ENCODE peak calls at places on chromosome X, in five cellular contexts. N is uterus, P is ovary, C is heart left ventricle, T is mesendoderm. H is an unnamed sample.
A peak's percentile ranks its signal among the peaks of the same experiment; 100 is the strongest.

GRCh38 chrX:143669395-143669794 is 33.5 kb upstream of the SLITRK4 start:
- DNase-seq in P (no peak), C (no peak), T (peak; percentile 17), N (no peak), H (no peak)

GRCh38 chrX:50431623-50432022 is 39.0 kb downstream of the DGKK start:
- DNase-seq in C (no peak), P (no peak), N (no peak), T (no peak), H (no peak)

GRCh38 chrX:76029385-76029784 is 143.5 kb upstream of the PBDC1 start:
- DNase-seq in P (no peak), T (no peak), N (no peak), C (no peak), H (no peak)

GRCh38 chrX:118350221-118350620 is 4.3 kb downstream of the WDR44 start:
- DNase-seq in N (no peak), C (no peak), T (no peak), P (no peak), H (no peak)

GRCh38 chrX:136353519-136354095 is 52.8 kb downstream of the ADGRG4 start:
- DNase-seq in C (no peak), N (no peak), T (no peak), P (no peak), H (no peak)

GRCh38 chrX:63363788-63364187 is 12.7 kb upstream of the SPIN4 start:
- DNase-seq in C (no peak), P (no peak), T (no peak), N (no peak), H (no peak)

GRCh38 chrX:18938710-18939109 is 45.2 kb downstream of the PHKA2 start:
- DNase-seq in T (no peak), N (no peak), C (no peak), P (no peak), H (no peak)

GRCh38 chrX:9928083-9928482 is 39.1 kb upstream of the CLDN34 start:
- DNase-seq in N (no peak), T (peak; percentile 89), P (no peak), C (no peak), H (peak; percentile 89)

GRCh38 chrX:66203114-66203513 is 39.1 kb downstream of the HEPH start:
- DNase-seq in N (no peak), T (no peak), C (no peak), P (no peak), H (no peak)

GRCh38 chrX:135345328-135345645 is 36.0 kb downstream of the ETDC start:
- DNase-seq in N (peak; percentile 47), P (peak; percentile 63), T (no peak), C (peak; percentile 52), H (no peak)

GRCh38 chrX:120419465-120419864 is 49.6 kb downstream of the LAMP2 start:
- DNase-seq in N (no peak), P (no peak), T (no peak), C (no peak), H (no peak)

GRCh38 chrX:64192040-64192439 is 13.5 kb downstream of the AMER1 start:
- DNase-seq in C (no peak), T (no peak), P (no peak), N (no peak), H (peak; percentile 2)

GRCh38 chrX:24513416-24513815 is 48.3 kb downstream of the PDK3 start:
- DNase-seq in T (no peak), P (no peak), C (no peak), N (no peak), H (no peak)

GRCh38 chrX:154437398-154437752 is 421 bp downstream of the GDI1 start:
- DNase-seq in P (no peak), T (no peak), C (no peak), N (no peak), H (no peak)
- H3K4me3 ChIP-seq in P (peak overlapping the region; percentile 64), T (peak overlapping the region; percentile 68), C (peak overlapping the region; percentile 60), N (peak overlapping the region; percentile 82), H (peak overlapping the region; percentile 84)

DNA sequence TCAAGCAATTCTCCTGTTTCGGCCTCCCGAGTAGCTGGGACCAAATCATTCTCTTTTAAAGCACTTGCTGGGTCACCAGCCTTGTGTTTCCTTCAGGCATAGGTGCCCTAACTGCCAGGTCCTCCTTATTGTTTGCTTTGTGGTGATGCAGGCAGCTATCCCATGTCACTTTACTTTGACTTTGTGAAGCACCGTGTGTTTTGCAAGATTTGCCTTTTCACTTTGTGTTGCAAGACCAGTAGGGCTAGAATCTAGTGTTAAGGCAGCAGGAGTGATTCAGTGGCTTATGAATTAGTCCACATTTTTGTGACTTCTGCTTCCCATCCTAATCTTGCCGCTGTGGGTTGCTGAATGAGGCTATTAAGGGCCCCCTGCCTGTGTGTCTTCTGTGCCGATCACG is 20.2 kb downstream of the SYAP1 start:
- DNase-seq in P (no peak), C (no peak), T (no peak), N (no peak), H (no peak)
- H3K36me3 ChIP-seq in P (no peaks in the 10 kb centered on the region), C (peaks cover 77% of the 10 kb centered on the region), T (peaks cover 3% of the 10 kb centered on the region), N (no peaks in the 10 kb centered on the region), H (peaks cover 40% of the 10 kb centered on the region)

GRCh38 chrX:69197690-69198089 is 32.4 kb upstream of the PJA1 start:
- DNase-seq in N (no peak), T (no peak), P (no peak), C (no peak), H (no peak)
- H3K4me3 ChIP-seq in N (no peak overlapping the region), T (no peak overlapping the region), P (no peak overlapping the region), C (no peak overlapping the region), H (no peak overlapping the region)

DNA sequence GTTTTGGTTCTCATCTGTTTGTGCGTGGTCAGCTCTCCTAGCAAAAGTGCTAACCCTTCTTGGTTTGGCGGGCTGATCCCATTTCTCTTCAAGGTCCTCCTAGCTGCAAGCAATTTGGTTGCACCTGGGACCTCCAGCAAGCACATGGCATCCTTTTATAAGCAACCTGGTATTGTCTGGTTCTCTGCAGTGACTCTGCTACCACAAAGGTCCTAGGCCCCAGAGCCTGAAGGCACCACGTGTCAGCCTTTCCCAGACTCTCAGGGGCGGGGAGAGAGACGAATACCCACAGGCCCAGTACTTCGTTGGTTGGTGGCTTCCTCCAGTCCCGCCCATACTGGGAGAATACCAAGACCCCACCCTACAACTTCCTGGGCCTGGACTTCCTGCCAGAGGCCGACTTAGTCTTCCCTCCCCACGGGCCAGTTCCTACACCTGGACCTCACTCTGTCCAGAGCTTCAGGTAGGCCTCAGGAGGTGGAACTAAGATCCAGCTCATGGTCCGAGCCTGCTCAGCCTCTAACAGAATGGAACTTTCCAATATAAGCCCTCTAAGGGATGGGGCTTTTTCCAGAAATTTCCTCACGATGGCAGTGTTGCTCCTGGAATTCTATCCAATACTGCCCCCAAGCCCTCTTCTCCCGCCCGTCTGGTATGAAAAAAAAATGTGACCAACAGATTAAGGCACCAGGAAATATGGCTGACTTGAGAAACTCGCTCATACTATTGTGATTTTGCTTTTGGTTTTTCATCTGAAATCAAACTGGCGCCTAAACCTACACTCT is 192.5 kb upstream of the STK26 start:
- DNase-seq in T (peak; percentile 98), N (peak; percentile 64), P (peak; percentile 79), C (peak; percentile 78), H (peak; percentile 52)
- H3K36me3 ChIP-seq in T (no peaks in the 10 kb centered on the region), N (no peaks in the 10 kb centered on the region), P (no peaks in the 10 kb centered on the region), C (no peaks in the 10 kb centered on the region), H (peaks cover 4% of the 10 kb centered on the region)

GRCh38 chrX:17464196-17464595 is 89.2 kb downstream of the NHS start:
- DNase-seq in T (peak; percentile 44), P (no peak), C (no peak), N (no peak), H (no peak)
- H3K4me3 ChIP-seq in T (no peak overlapping the region), P (no peak overlapping the region), C (no peak overlapping the region), N (no peak overlapping the region), H (no peak overlapping the region)

DNA sequence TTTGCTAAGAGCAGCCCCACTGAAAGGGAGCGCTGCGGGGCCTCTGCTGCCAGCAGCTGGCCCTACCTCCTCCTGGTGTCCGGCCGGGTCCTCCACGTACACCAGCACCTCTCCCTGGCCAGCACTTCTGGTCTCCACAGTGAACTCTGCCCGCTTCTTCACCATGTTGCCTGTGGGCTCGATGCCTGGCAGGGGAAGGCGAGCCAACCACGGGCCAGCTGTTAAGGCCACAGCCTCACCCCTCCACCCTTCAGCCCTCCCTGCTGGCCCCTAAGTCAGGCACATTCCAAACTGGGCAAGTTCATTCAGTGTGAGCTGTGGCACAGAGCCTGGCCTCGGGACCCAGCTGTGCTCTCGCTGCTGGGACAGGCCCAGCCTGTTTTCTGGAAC is 7.8 kb downstream of the FLNA start:
- DNase-seq in C (peak; percentile 71), T (no peak), N (no peak), P (no peak), H (no peak)
- H3K36me3 ChIP-seq in C (peaks cover 67% of the 10 kb centered on the region), T (peaks cover 23% of the 10 kb centered on the region), N (no peaks in the 10 kb centered on the region), P (no peaks in the 10 kb centered on the region), H (peaks cover 41% of the 10 kb centered on the region)

GRCh38 chrX:2264179-2265030 is 236.4 kb downstream of the DHRSX start:
- DNase-seq in N (no peak), C (no peak), P (no peak), T (no peak), H (no peak)

GRCh38 chrX:2267890-2268289 is 232.9 kb downstream of the DHRSX start:
- DNase-seq in T (no peak), N (no peak), P (no peak), C (no peak), H (no peak)

GRCh38 chrX:2266445-2267349 is 234.1 kb downstream of the DHRSX start:
- DNase-seq in C (no peak), P (no peak), N (no peak), T (no peak), H (no peak)

GRCh38 chrX:2262679-2263055 is 238.1 kb downstream of the DHRSX start:
- DNase-seq in N (no peak), T (peak; percentile 65), C (no peak), P (no peak), H (peak; percentile 72)

DNA sequence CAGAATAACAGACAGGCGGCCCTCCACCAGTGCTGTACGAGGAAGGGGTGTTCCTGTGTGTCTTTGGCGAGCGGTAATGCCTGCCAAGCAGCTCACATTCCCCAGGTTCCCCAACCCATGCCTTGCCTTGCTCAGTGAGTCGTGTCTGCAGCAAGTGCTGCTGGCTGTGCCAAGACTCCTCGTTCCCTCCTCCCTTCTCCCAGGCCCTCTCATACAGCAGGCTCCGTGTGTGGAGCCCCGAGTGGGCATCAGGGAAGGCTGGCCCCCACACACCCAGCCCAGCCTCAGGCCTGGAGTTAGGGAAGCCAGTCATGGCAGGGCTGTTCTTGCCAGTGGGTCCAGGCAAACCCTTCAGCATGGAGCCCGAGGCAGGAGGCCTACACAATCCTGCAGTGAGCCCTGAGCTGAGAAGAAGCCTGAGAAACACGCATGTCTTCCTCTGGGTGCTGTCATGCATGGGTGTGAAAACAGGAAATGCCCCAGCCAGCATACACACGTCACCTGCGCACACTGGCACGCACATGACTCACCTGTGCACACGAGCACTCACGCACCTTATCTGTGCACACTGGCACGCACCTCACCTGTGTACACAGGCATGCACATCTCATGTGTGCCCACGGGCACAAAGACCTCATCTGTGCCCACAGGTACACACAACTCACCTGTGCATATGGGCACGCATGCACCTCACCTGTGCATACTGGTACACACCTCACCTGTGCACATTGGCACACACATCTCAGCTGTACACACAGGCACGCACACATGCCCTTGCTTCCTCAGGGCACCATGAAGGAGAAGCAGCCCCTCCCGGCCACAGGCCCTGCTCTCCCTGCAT is 238.7 kb downstream of the DHRSX start:
- DNase-seq in T (no peak), C (no peak), P (no peak), N (no peak), H (no peak)
- H3K4me3 ChIP-seq in T (no peak overlapping the region), C (no peak overlapping the region), P (no peak overlapping the region), N (no peak overlapping the region), H (no peak overlapping the region)

H was measured in H7.